ENCODE peak calls at places on chromosomes 2 and 18, in ten cellular contexts. V, F, Z, L, G, X, B, U, K and Q are unnamed samples.

GRCh38 chr2:17915099-17915498 is 36.6 kb downstream of the KCNS3 start:
- DNase-seq in V (no peak), F (no peak), Z (no peak), L (no peak), G (no peak), X (no peak), B (no peak), U (no peak), K (no peak), Q (no peak)

GRCh38 chr18:32425466-32425865 is 45.2 kb downstream of the GAREM1 start:
- DNase-seq in V (no peak), F (peak; percentile 84), Z (peak; percentile 36), L (no peak), G (no peak), X (no peak), B (peak; percentile 75), U (no peak), K (no peak), Q (no peak)

GRCh38 chr2:19881221-19881620 is 20.6 kb downstream of the TTC32 start:
- DNase-seq in V (no peak), F (no peak), Z (no peak), L (no peak), G (no peak), X (no peak), B (no peak), U (no peak), K (no peak), Q (no peak)

GRCh38 chr2:238947243-238947760 is 99.4 kb downstream of the TWIST2 start:
- DNase-seq in V (no peak), F (no peak), Z (no peak), L (peak; percentile 17), G (no peak), X (no peak), B (no peak), U (peak; percentile 11), K (no peak), Q (no peak)

GRCh38 chr2:147374410-147374811 is 470.4 kb upstream of the ACVR2A start:
- DNase-seq in V (no peak), F (peak; percentile 56), Z (no peak), L (no peak), G (no peak), X (no peak), B (no peak), U (no peak), K (no peak), Q (no peak)

GRCh38 chr18:70645971-70646370 is 357.1 kb downstream of the SOCS6 start:
- DNase-seq in V (no peak), F (peak; percentile 8), Z (no peak), L (no peak), G (no peak), X (no peak), B (no peak), U (no peak), K (no peak), Q (no peak)

GRCh38 chr18:50079571-50080295 is 115.2 kb downstream of the MYO5B start:
- DNase-seq in V (no peak), F (no peak), Z (no peak), L (peak; percentile 66), G (peak; percentile 91), X (no peak), B (no peak), U (no peak), K (no peak), Q (peak; percentile 49)

GRCh38 chr2:3205845-3206244 is 171.8 kb downstream of the EIPR1 start:
- DNase-seq in V (no peak), F (no peak), Z (no peak), L (no peak), G (no peak), X (no peak), B (no peak), U (no peak), K (no peak), Q (no peak)

GRCh38 chr2:106798826-106799552 is 87.0 kb downstream of the ST6GAL2 start:
- DNase-seq in V (no peak), F (no peak), Z (no peak), L (no peak), G (no peak), X (no peak), B (peak; percentile 59), U (no peak), K (no peak), Q (no peak)

GRCh38 chr2:169819106-169819505 is 5.6 kb downstream of the METTL5 start:
- DNase-seq in V (no peak), F (peak; percentile 49), Z (no peak), L (no peak), G (no peak), X (no peak), B (peak; percentile 81), U (no peak), K (no peak), Q (no peak)

GRCh38 chr18:54983041-54983686 is 23.9 kb upstream of the CCDC68 start:
- DNase-seq in V (no peak), F (peak; percentile 81), Z (peak; percentile 66), L (no peak), G (no peak), X (peak; percentile 11), B (peak; percentile 89), U (no peak), K (no peak), Q (no peak)

GRCh38 chr2:176104338-176105077 is 2.6 kb upstream of the HOXD11 start:
- DNase-seq in V (no peak), F (no peak), Z (no peak), L (peak; percentile 78), G (peak; percentile 47), X (no peak), B (no peak), U (peak; percentile 84), K (no peak), Q (no peak)

DNA sequence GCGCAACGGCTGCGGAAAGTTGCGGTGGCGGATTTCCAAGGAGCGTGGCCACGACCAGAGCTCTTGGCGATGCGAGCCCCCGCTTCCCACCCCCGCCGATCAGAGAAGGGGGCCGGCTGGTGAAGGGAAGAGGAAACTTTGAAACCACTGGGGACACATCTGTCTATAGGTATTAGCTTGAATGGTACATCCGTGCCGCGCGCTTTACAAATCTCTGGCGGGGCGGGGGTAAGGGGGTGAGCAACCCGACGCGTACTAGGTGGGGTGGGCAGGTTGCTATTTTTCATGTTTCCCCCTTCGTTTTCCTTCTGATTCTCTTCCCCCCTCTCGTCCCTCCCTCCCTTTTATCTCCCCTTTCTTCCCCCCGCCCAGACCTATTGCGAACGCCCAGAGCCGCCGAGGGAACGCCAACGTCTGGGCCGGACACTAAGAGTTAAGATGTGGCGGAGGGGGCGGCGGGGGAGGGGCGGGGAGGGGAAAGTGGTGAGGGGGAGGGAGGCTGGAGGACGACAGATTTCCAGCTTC is 452 bp upstream of the POU3F3 start:
- DNase-seq in V (no peak), F (no peak), Z (no peak), L (no peak), G (peak; percentile 52), X (no peak), B (no peak), U (no peak), K (no peak), Q (no peak)
- H3K27me3 ChIP-seq in V (peaks cover 50% of the 10 kb centered on the region), F (peaks cover 96% of the 10 kb centered on the region), Z (peaks cover 77% of the 10 kb centered on the region), L (peaks cover 84% of the 10 kb centered on the region), G (peaks cover 5% of the 10 kb centered on the region), X (peaks cover 9% of the 10 kb centered on the region), B (peaks cover 62% of the 10 kb centered on the region), U (peaks cover 65% of the 10 kb centered on the region), K (peaks cover 80% of the 10 kb centered on the region), Q (peaks cover 51% of the 10 kb centered on the region)

GRCh38 chr2:112256654-112257053 is 1.8 kb upstream of the ZC3H8 start:
- DNase-seq in V (no peak), F (no peak), Z (no peak), L (no peak), G (no peak), X (no peak), B (no peak), U (no peak), K (no peak), Q (no peak)

GRCh38 chr2:112255875-112256274 is 1.0 kb upstream of the ZC3H8 start:
- DNase-seq in V (no peak), F (no peak), Z (no peak), L (no peak), G (no peak), X (no peak), B (no peak), U (no peak), K (no peak), Q (no peak)

GRCh38 chr2:112254466-112255240 is at the start of gene ZC3H8:
- DNase-seq in V (peak; percentile 95), F (peak; percentile 90), Z (peak; percentile 82), L (peak; percentile 96), G (peak; percentile 98), X (peak; percentile 97), B (peak; percentile 95), U (peak; percentile 90), K (peak; percentile 96), Q (peak; percentile 95)

GRCh38 chr2:112253261-112253807 is 1.5 kb downstream of the ZC3H8 start:
- DNase-seq in V (no peak), F (no peak), Z (no peak), L (no peak), G (no peak), X (no peak), B (peak; percentile 19), U (no peak), K (no peak), Q (no peak)

GRCh38 chr2:112251211-112251721 is 3.6 kb downstream of the ZC3H8 start:
- DNase-seq in V (no peak), F (no peak), Z (no peak), L (no peak), G (no peak), X (no peak), B (no peak), U (no peak), K (no peak), Q (no peak)
- H3K27me3 ChIP-seq in V (no peaks in the 10 kb centered on the region), F (no peaks in the 10 kb centered on the region), Z (no peaks in the 10 kb centered on the region), L (no peaks in the 10 kb centered on the region), G (no peaks in the 10 kb centered on the region), X (no peaks in the 10 kb centered on the region), B (no peaks in the 10 kb centered on the region), U (no peaks in the 10 kb centered on the region), K (no peaks in the 10 kb centered on the region), Q (no peaks in the 10 kb centered on the region)

GRCh38 chr18:51821610-51822009 is 518.4 kb upstream of the DCC start:
- DNase-seq in V (no peak), F (no peak), Z (no peak), L (no peak), G (no peak), X (no peak), B (no peak), U (no peak), K (no peak), Q (no peak)
- H3K27me3 ChIP-seq in V (no peaks in the 10 kb centered on the region), F (no peaks in the 10 kb centered on the region), Z (no peaks in the 10 kb centered on the region), L (no peaks in the 10 kb centered on the region), G (no peaks in the 10 kb centered on the region), X (no peaks in the 10 kb centered on the region), B (no peaks in the 10 kb centered on the region), U (no peaks in the 10 kb centered on the region), K (no peaks in the 10 kb centered on the region), Q (no peaks in the 10 kb centered on the region)

DNA sequence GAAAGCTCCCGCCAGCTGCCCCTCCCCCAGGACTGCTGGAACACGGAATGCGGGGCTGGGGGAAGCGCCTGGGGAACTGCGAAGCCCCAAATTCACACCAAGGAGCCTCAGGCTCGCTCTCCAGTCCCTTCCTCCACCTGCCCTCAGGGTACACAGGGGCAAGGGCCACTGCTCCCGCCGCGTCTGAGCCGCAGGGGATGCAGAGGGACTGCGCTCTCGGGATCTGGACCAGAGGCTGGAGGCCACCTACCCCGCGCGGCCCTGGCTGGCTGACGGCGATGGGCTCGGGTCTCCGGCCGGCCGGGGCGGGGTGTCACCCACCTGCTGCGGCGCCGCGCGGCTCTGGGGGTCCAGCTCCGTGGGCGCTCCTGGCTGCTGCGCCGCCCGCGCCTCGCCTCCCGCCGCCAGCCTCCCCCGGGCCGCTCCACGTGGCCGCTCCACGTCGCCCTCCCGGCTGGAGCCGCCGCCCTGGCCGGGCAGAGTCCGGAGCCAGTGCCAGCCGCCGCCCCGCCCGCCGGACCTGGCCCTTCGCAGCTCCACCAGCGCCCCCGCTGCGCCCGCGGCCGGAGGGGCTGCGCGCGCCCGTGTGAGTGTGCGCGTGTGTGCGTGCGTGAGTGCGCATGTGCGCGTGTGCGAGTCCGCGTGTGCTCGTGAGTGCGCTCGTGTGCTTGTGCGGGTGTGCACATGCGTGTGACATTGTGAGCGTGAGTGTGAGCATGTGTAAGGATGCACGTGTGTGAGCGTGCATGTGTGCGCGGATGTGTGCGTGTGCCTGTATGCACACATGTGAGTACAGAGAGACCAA is at the start of gene CGREF1:
- DNase-seq in V (no peak), F (peak; percentile 12), Z (no peak), L (no peak), G (peak; percentile 63), X (peak; percentile 52), B (peak; percentile 40), U (no peak), K (no peak), Q (no peak)
- H3K27me3 ChIP-seq in V (peaks cover 11% of the 10 kb centered on the region), F (peaks cover 82% of the 10 kb centered on the region), Z (peaks cover 15% of the 10 kb centered on the region), L (peaks cover 23% of the 10 kb centered on the region), G (no peaks in the 10 kb centered on the region), X (no peaks in the 10 kb centered on the region), B (peaks cover 10% of the 10 kb centered on the region), U (no peaks in the 10 kb centered on the region), K (peaks cover 14% of the 10 kb centered on the region), Q (peaks cover 9% of the 10 kb centered on the region)